ENCODE peak calls at places on chromosomes 7 and 10, in four cellular contexts. G is GM12878, A is HepG2, B is H1. K is an unnamed sample. For H3K4me1, the result is how much of the 10 kb centered on the place peaks cover.

GRCh38 chr10:12566161-12567115 is 217.1 kb downstream of the CAMK1D start:
- DNase-seq in G (no peak), B (no peak), A (no peak), K (no peak)

GRCh38 chr7:18495412-18496335 is at the start of gene HDAC9:
- DNase-seq in G (peak), A (no peak), B (peak), K (peak)

GRCh38 chr10:86536294-86536861 is 14.8 kb upstream of the WAPL start:
- DNase-seq in G (no peak), A (no peak), B (peak), K (no peak)

GRCh38 chr7:13800694-13801448 is 188.6 kb downstream of the ETV1 start:
- DNase-seq in G (no peak), B (no peak), A (no peak), K (no peak)

GRCh38 chr10:24457661-24458318 is 248.9 kb downstream of the KIAA1217 start:
- DNase-seq in B (no peak), A (no peak), G (no peak), K (no peak)

GRCh38 chr7:90629306-90629918 is 33.3 kb downstream of the CDK14 start:
- DNase-seq in A (peak), G (peak), B (no peak), K (peak)

GRCh38 chr10:5538446-5538845 is 13.7 kb downstream of the CALML3 start:
- DNase-seq in A (no peak), B (no peak), G (no peak), K (no peak)

GRCh38 chr10:45470098-45471012 is 96.3 kb downstream of the ALOX5 start:
- DNase-seq in A (peak), G (no peak), B (no peak), K (peak)

GRCh38 chr7:46035166-46035565 is 114.1 kb upstream of the IGFBP3 start:
- DNase-seq in G (no peak), B (no peak), A (no peak), K (no peak)

GRCh38 chr7:16421333-16422099 is at the start of gene CRPPA:
- DNase-seq in A (peak), G (no peak), B (peak), K (peak)

GRCh38 chr10:124999433-125000365 is 57.8 kb downstream of the ZRANB1 start:
- DNase-seq in B (no peak), G (no peak), A (no peak), K (no peak)

GRCh38 chr7:139620676-139621344 is 97.3 kb downstream of the CLEC2L start:
- DNase-seq in A (peak), G (no peak), B (peak), K (peak)

GRCh38 chr7:3034591-3035150 is 9.0 kb downstream of the CARD11 start:
- DNase-seq in A (no peak), B (no peak), G (no peak), K (no peak)

GRCh38 chr7:14739496-14740185 is 162.9 kb downstream of the DGKB start:
- DNase-seq in B (no peak), A (no peak), G (no peak), K (no peak)

GRCh38 chr7:93719546-93719945 is 145.0 kb upstream of the CALCR start:
- DNase-seq in A (no peak), G (no peak), B (no peak), K (no peak)

GRCh38 chr10:124057580-124057979 is 35.8 kb downstream of the CHST15 start:
- DNase-seq in B (no peak), G (no peak), A (no peak), K (no peak)

GRCh38 chr10:64070241-64070640 is 549.0 kb downstream of the REEP3 start:
- DNase-seq in B (no peak), G (no peak), A (no peak), K (no peak)

GRCh38 chr10:96613565-96613964 is 26.8 kb upstream of the TM9SF3 start:
- DNase-seq in A (no peak), B (no peak), G (no peak), K (no peak)

GRCh38 chr7:128737867-128738390 is 1.2 kb upstream of the CALU start:
- DNase-seq in A (peak), B (no peak), G (no peak), K (no peak)

GRCh38 chr7:9978111-9979064 is 995.3 kb upstream of the PHF14 start:
- DNase-seq in G (no peak), B (no peak), A (no peak), K (no peak)

GRCh38 chr10:118729641-118730258 is 25.0 kb downstream of the CACUL1 start:
- DNase-seq in B (no peak), A (no peak), G (peak), K (no peak)

GRCh38 chr7:16055263-16055976 is 365.9 kb downstream of the CRPPA start:
- DNase-seq in B (no peak), A (no peak), G (no peak), K (no peak)

GRCh38 chr7:131511774-131512535 is 44.5 kb downstream of the PODXL start:
- DNase-seq in B (peak), A (no peak), G (no peak), K (no peak)

GRCh38 chr10:15571570-15571969 is 148.2 kb downstream of the ITGA8 start:
- DNase-seq in G (no peak), A (no peak), B (no peak), K (no peak)

GRCh38 chr10:69234447-69234846 is 14.3 kb downstream of the HKDC1 start:
- DNase-seq in G (no peak), A (no peak), B (no peak), K (no peak)

GRCh38 chr7:100373261-100373831 is at the start of gene PILRA:
- DNase-seq in A (no peak), G (no peak), B (no peak), K (no peak)

GRCh38 chr10:55813451-55814170 is 547.4 kb downstream of the ZWINT start:
- DNase-seq in G (no peak), A (no peak), B (no peak), K (no peak)

GRCh38 chr10:9853405-9854010 is 1164.2 kb upstream of the CELF2 start:
- DNase-seq in B (no peak), G (no peak), A (no peak), K (no peak)

GRCh38 chr10:6254200-6254599 is 51.5 kb downstream of the PFKFB3 start:
- DNase-seq in A (no peak), B (no peak), G (no peak), K (no peak)

GRCh38 chr10:22988581-22989360 is 60.9 kb downstream of the ARMC3 start:
- DNase-seq in A (peak), G (peak), B (peak), K (peak)

GRCh38 chr7:43922726-43923125 is 3.5 kb upstream of the UBE2D4 start:
- DNase-seq in B (no peak), A (no peak), G (no peak), K (no peak)

GRCh38 chr10:98374176-98374969 is 40.6 kb downstream of the PYROXD2 start:
- DNase-seq in A (no peak), B (no peak), G (no peak), K (no peak)

GRCh38 chr7:264541-265191 is 25.3 kb upstream of the FOXL3 start:
- DNase-seq in G (no peak), B (no peak), A (no peak), K (no peak)

GRCh38 chr7:17339952-17340351 is 41.5 kb downstream of the AHR start:
- DNase-seq in G (no peak), B (no peak), A (no peak), K (no peak)

GRCh38 chr10:116278832-116279231 is 5.8 kb upstream of the GFRA1 start:
- DNase-seq in A (no peak), B (no peak), G (no peak), K (no peak)

GRCh38 chr7:92766461-92767003 is 69.8 kb downstream of the CDK6 start:
- DNase-seq in G (no peak), A (peak), B (no peak), K (no peak)

GRCh38 chr10:110845756-110846620 is 25.7 kb upstream of the PDCD4 start:
- DNase-seq in G (no peak), B (no peak), A (peak), K (no peak)

GRCh38 chr10:110850099-110850498 is 21.6 kb upstream of the PDCD4 start:
- DNase-seq in A (no peak), B (no peak), G (no peak), K (no peak)

GRCh38 chr10:110847351-110847750 is 24.4 kb upstream of the PDCD4 start:
- DNase-seq in B (no peak), A (no peak), G (no peak), K (no peak)

GRCh38 chr10:110845372-110845755 is 26.4 kb upstream of the PDCD4 start:
- DNase-seq in A (no peak), G (no peak), B (no peak), K (no peak)

DNA sequence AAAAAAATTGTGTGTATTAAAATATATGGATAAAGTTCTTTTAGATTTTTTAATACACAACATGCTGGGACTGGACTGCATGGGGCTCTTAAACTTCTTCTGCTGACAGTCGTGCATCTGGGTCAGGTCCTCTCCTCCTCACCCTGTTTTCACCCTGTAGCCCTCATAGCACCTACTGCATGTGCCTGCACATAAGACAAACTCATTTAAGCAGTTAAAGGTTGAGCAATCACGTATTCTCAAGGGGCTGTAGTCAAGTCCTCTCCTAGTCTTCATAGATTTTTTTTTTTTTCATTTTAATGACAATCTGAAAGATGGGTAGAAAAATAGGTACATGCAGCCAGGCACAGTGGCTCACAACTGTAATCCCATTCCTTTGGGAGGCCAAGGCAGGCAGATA is 23.6 kb upstream of the PDCD4 start:
- DNase-seq in A (no peak), G (no peak), B (no peak), K (no peak)
- H3K4me1 ChIP-seq in A (half or more), G (half or more), B (under half), K (under half)

DNA sequence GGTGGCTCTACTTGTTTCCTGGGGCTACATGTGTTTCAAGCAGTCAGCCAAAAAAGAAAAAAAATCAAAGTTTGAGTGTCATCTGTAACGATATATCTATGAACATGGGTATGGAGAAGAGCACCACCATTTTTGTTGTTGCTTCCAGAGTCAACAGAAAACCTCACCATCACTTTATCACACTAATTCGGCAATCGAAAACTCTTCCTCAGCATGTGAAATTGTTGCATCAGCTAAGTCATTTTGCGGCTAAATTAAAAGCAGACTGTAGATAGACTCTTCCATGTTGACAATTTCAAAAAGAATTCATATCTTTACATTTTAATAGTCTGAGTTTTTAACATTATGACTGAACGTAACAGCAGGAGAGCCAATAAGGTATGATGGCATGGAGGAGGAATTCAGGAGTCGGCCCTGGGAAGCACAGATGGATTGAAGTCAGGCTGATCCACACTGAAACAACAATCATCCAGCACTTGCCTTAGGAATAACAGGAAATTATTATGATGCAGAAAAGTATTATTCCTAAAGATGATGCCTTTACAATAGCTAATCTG is 455.7 kb upstream of the KLF6 start:
- DNase-seq in B (no peak), A (no peak), G (no peak), K (no peak)
- TF ChIP-seq SUZ12 in B (no peak), A (no peak), G (no peak), K (no peak)

GRCh38 chr10:102188298-102188940 is 36.2 kb downstream of the NOLC1 start:
- DNase-seq in G (no peak), B (no peak), A (peak), K (no peak)
- H3K4me1 ChIP-seq in G (under half), B (under half), A (under half), K (under half)

GRCh38 chr7:110095372-110096052 is 995.4 kb upstream of the LRRN3 start:
- DNase-seq in B (no peak), G (no peak), A (no peak), K (no peak)

GRCh38 chr7:110084177-110084807 is 1006.6 kb upstream of the LRRN3 start:
- DNase-seq in B (no peak), G (no peak), A (no peak), K (no peak)

GRCh38 chr7:110090113-110090820 is 1000.7 kb upstream of the LRRN3 start:
- DNase-seq in G (no peak), A (peak), B (no peak), K (no peak)
- TF ChIP-seq SUZ12 in G (no peak), A (no peak), B (no peak), K (no peak)

GRCh38 chr10:77428776-77429395 is 208.7 kb downstream of the KCNMA1 start:
- DNase-seq in G (no peak), A (peak), B (peak), K (peak)

GRCh38 chr10:77431209-77431611 is 206.4 kb downstream of the KCNMA1 start:
- DNase-seq in G (no peak), B (no peak), A (peak), K (peak)

GRCh38 chr10:77430530-77430929 is 207.1 kb downstream of the KCNMA1 start:
- DNase-seq in A (no peak), B (no peak), G (no peak), K (no peak)

GRCh38 chr10:77432398-77432797 is 205.2 kb downstream of the KCNMA1 start:
- DNase-seq in B (no peak), G (no peak), A (no peak), K (no peak)

GRCh38 chr10:77431980-77432379 is 205.6 kb downstream of the KCNMA1 start:
- DNase-seq in A (no peak), B (no peak), G (no peak), K (no peak)
- H3K4me1 ChIP-seq in A (under half), B (under half), G (under half), K (under half)

DNA sequence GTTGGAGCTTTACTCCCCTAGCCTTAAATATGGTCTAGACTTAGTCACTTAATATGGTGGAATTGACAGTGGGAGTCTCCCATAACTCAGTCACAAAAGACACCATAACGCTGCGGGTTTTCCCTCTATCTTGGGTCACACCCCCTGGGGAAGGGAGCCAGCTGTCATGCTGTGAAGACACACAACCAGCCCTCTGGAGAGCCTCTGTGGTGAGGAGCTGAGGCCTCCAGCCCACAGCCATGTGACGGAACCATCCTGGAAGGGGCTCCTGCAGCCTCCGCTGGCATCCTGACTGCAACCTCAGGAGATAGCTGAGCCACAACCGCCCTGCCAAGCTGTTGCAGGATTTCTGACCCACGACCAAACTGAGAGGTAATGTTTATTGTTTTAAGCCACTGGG is 37.9 kb downstream of the PAXIP1 start:
- DNase-seq in G (no peak), A (no peak), B (no peak), K (no peak)
- TF ChIP-seq SUZ12 in G (no peak), A (no peak), B (no peak), K (no peak)